ENCODE peak calls at places on chromosomes 6 and 20, in four cellular contexts. R is lower lobe of right lung; N is pancreas; M is CD8-positive, alpha-beta memory T cell. U is an unnamed sample. For H3K27me3, the result is how much of the 10 kb centered on the place peaks cover.

GRCh38 chr6:15515226-15515625 is 147.6 kb downstream of the DTNBP1 start:
- DNase-seq in R (no peak), N (no peak), M (no peak), U (no peak)

GRCh38 chr6:74720923-74721322 is 484.9 kb downstream of the COL12A1 start:
- DNase-seq in R (no peak), N (no peak), M (no peak), U (no peak)

GRCh38 chr6:40845588-40845987 is 193.4 kb downstream of the UNC5CL start:
- DNase-seq in R (no peak), N (peak), M (no peak), U (peak)

GRCh38 chr6:89525786-89526562 is 93.0 kb downstream of the ANKRD6 start:
- DNase-seq in R (no peak), N (no peak), M (no peak), U (no peak)

GRCh38 chr20:5870462-5871021 is 79.8 kb downstream of the TRMT6 start:
- DNase-seq in R (no peak), N (no peak), M (no peak), U (no peak)

GRCh38 chr20:4875578-4876067 is 125.7 kb downstream of the SLC23A2 start:
- DNase-seq in R (no peak), N (no peak), M (no peak), U (no peak)

GRCh38 chr6:146146836-146147235 is 118.0 kb downstream of the GRM1 start:
- DNase-seq in R (no peak), N (no peak), M (no peak), U (no peak)

GRCh38 chr6:155829646-155830045 is 374.0 kb upstream of the NOX3 start:
- DNase-seq in R (no peak), N (no peak), M (no peak), U (no peak)

GRCh38 chr20:34710861-34711574 is 6.9 kb downstream of the TP53INP2 start:
- DNase-seq in R (no peak), N (no peak), M (no peak), U (no peak)

DNA sequence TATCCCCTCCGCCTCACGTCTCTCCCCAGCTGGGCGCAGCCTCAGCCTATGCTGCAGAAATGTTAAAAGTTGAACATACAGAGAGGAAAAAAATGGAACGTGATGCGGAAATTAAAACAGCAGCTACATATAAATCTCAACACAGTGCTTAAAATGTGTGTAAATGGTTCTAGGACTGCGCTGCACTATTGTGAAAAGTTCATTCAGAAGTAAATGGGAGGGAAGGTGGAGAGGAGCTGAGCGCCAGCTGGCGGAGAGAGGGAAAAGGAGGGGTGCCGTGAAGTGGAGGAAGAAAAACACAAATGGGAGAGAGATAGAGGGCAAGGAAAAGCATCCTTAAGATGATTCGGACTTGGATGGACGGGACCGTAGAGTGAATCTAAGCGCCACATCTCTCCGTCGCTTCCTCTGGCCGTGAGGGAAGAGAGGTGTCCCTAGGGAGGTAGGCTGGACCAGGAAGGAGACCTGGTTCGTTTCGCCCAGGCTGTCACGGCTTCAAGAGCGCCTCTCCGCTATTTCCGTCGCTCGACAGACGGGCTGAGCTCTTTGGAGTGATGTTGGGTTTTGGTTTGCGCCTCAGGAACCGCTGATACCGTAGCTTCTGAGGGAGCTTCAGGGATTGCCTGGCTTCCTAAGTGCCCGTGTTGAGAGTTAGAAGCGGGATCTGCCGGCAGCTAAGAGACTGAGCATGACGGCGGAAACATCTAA is 113.7 kb downstream of the TRIM27 start:
- DNase-seq in R (no peak), N (no peak), M (no peak), U (no peak)
- H3K27me3 ChIP-seq in R (half or more), N (half or more), M (half or more), U (half or more)

GRCh38 chr6:144659735-144660246 is 374.7 kb downstream of the UTRN start:
- DNase-seq in R (no peak), N (no peak), M (no peak), U (no peak)

GRCh38 chr6:144660545-144660944 is 375.4 kb downstream of the UTRN start:
- DNase-seq in R (no peak), N (no peak), M (no peak), U (no peak)

GRCh38 chr6:144655376-144655775 is 370.2 kb downstream of the UTRN start:
- DNase-seq in R (no peak), N (no peak), M (no peak), U (no peak)

GRCh38 chr6:144659202-144659731 is 374.1 kb downstream of the UTRN start:
- DNase-seq in R (no peak), N (peak), M (no peak), U (peak)

DNA sequence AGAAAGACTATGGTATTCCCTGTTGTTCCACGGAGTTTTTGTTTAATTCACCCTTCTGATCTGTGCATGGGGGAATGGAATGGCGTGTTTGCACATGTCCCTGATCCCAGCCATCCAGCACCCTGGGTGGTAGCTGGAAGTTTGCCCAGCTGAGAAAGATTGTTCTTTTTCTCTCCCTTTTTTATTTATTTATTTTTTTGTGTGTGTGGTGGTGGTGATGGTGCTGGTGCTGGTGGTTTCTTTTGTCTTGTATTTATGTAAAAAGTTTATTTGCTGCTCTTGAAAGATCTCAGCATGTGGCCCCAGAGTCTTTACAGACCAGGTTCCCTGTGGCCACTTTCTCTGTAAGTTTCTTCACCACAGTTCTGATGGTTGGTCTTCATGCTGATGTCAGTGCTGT is 372.6 kb downstream of the UTRN start:
- DNase-seq in R (no peak), N (no peak), M (no peak), U (no peak)
- H3K4me3 ChIP-seq in R (no peak), N (no peak), M (no peak), U (no peak)

DNA sequence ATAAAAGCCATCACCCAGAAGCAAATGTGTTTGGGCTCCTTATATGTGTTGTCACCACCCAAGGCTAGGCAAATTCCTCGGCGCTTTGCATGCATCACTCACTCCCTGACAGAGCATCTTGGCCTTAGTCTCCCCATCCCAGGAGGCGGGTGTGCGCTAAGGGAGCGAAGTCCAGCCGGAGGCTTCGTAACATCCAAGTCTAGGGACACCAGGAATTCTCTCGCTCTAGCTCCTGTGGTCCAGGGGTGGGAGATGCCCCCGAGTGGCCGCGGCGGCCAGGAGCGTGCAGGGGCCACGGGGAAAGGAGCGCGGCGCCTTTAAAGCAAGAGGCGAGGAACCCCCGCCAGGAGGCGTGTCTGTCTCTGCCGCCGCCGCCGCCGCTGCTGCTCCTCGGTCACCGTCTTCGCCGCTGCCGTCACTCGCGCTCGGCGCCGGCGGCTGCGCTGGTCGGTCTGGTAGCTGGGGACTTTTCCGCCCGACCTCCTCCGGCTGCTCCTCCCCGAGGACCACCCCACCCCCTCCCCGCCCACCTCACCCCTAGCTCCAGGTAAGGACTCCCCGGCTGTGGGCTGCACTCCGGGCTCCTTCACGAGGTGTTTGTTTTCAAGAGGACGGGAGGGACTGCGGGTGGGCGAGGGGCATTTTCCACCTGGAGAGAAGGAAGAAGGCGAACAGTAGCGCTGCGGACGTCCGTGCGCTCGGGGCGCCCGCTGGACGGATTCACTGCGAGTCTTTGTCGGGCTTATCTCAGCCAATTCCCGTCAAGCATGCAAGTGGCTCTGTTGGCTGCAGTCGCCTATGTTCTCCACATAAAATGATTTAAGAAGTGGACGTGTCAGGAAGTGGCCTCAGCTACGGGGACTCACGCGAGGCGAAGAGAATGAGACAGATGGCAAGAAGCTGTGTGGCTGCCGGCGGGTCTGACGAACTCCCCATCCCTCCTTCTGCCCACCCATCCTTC is at the start of gene GRIK2:
- DNase-seq in R (no peak), N (peak), M (no peak), U (peak)
- H3K27me3 ChIP-seq in R (half or more), N (under half), M (under half), U (under half)

GRCh38 chr6:6007311-6008113 is 787 bp upstream of the NRN1 start:
- DNase-seq in R (no peak), N (no peak), M (no peak), U (no peak)
- H3K4me3 ChIP-seq in R (peak), N (peak), M (peak), U (peak)

GRCh38 chr20:1800777-1801176 is 94.4 kb upstream of the SIRPA start:
- DNase-seq in R (no peak), N (no peak), M (no peak), U (peak)
- H3K27me3 ChIP-seq in R (under half), N (under half), M (under half), U (under half)

GRCh38 chr6:16965679-16966078 is 136.2 kb upstream of the STMND1 start:
- DNase-seq in R (no peak), N (no peak), M (no peak), U (no peak)
- H3K4me3 ChIP-seq in R (no peak), N (no peak), M (no peak), U (no peak)

GRCh38 chr20:17343091-17343490 is 116.3 kb downstream of the PCSK2 start:
- DNase-seq in R (no peak), N (no peak), M (no peak), U (no peak)

GRCh38 chr20:17344775-17345174 is 117.9 kb downstream of the PCSK2 start:
- DNase-seq in R (no peak), N (no peak), M (no peak), U (peak)

GRCh38 chr20:17343631-17344447 is 117.0 kb downstream of the PCSK2 start:
- DNase-seq in R (no peak), N (no peak), M (no peak), U (peak)

DNA sequence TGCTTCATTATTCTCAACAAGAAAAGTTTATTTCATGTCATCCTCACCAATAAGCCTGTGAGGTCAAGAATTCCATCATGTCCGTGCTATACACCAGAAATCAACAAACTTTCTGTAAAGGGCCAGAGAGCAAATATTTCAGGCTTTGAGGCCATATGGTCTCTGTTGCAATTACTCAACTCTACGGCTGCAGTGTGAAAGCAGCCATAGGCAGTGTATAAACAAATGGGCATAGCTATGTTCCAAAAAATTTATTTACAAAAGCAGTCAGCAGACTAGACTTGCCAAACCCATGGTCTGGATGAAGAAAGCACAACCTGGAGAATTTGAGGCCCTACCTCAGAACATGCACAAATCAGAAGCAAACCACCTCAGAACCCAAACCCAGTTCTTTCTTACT is 118.5 kb downstream of the PCSK2 start:
- DNase-seq in R (no peak), N (no peak), M (no peak), U (peak)
- H3K27me3 ChIP-seq in R (under half), N (under half), M (under half), U (under half)

GRCh38 chr20:10763117-10763516 is 89.3 kb upstream of the JAG1 start:
- DNase-seq in R (no peak), N (no peak), M (no peak), U (peak)

GRCh38 chr20:10761232-10761631 is 87.4 kb upstream of the JAG1 start:
- DNase-seq in R (no peak), N (no peak), M (no peak), U (peak)

GRCh38 chr20:10762216-10762615 is 88.4 kb upstream of the JAG1 start:
- DNase-seq in R (no peak), N (no peak), M (no peak), U (no peak)

GRCh38 chr20:10758446-10758845 is 84.6 kb upstream of the JAG1 start:
- DNase-seq in R (no peak), N (no peak), M (no peak), U (no peak)

DNA sequence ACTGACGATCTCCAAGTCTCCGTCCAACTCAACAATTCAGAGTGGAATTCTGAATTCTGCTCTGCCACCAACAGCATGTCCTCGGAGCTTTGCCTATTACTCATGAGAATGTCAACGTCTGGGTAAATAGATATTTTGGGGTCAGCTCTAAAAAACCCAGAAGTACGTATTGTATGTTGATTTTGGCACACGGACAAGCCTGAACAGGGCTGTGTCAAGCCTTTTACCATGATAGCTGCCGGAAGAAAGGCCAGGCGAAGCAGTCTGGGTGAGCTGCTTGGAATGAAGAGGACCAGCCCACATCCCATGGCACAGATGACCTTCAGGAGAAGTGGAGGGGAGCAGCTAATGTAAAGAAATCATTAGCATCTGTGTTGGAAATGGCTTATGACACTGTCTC is 88.0 kb upstream of the JAG1 start:
- DNase-seq in R (no peak), N (peak), M (no peak), U (peak)
- H3K4me3 ChIP-seq in R (no peak), N (no peak), M (no peak), U (no peak)

GRCh38 chr6:158472453-158472852 is 87.4 kb upstream of the TMEM181 start:
- DNase-seq in R (no peak), N (no peak), M (no peak), U (no peak)

GRCh38 chr6:158474961-158475343 is 84.9 kb upstream of the TMEM181 start:
- DNase-seq in R (no peak), N (no peak), M (no peak), U (peak)

GRCh38 chr6:158471339-158471738 is 88.6 kb upstream of the TMEM181 start:
- DNase-seq in R (no peak), N (no peak), M (no peak), U (no peak)

GRCh38 chr6:158476389-158476788 is 83.5 kb upstream of the TMEM181 start:
- DNase-seq in R (no peak), N (no peak), M (no peak), U (no peak)

DNA sequence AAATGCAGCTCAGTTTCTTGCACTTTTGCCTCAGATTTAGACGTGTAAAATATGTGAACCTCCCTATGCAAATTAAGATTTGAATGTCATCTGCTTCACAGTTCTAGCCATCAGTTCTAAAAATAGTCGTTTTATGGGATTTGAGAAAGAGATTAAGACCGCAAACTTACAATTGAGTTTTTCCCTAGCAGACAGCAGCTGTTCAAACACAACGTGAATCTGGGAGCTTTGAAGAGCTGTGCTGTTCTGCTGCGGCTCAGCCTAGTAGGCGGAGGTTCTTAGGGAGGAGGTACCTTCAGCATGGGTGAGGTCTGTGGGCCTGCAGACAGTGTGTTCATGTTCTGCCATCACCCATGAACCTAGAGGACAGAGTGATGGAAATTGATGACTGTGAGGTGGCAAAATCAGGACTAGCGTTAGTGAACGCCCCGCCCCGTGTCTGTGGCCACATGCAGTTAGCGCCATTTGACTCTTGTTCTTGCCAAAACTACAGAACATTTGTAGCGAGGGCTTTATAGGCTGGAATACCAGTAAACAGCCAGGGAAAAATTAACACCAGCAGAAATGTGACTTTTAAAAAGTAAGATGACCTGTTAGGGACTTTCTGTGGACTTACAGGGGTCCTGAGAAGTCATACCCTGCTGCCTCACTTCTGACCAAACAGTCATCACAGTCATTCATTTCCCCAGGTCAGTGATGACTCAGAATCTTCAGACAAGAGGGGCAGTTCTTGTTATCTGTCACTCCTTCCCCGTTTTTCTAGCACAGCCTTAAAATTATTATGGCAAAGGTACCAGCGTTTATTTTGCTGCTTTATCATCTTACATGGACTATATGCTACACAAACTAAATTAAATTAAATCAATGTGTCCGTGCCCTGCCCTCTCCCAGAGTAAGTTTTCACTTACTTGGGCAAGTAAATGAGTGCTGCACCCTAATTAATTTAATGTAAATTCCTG is 84.3 kb upstream of the TMEM181 start:
- DNase-seq in R (no peak), N (peak), M (no peak), U (peak)
- H3K27me3 ChIP-seq in R (under half), N (under half), M (under half), U (under half)

GRCh38 chr6:159981591-159982245 is 12.8 kb downstream of the IGF2R start:
- DNase-seq in R (peak), N (peak), M (peak), U (peak)
- H3K4me3 ChIP-seq in R (peak), N (no peak), M (peak), U (no peak)

U was measured in adipocyte.